ENCODE peak calls at places on chromosome 6, in six cellular contexts. I is kidney epithelial cell, F is stomach, X is thoracic aorta, Y is epithelial cell of prostate, N is NCI-H2171. V is an unnamed sample.

GRCh38 chr6:165653196-165653595 is 9.8 kb downstream of the PDE10A start:
- DNase-seq in N (no peak), X (no peak), Y (no peak), F (no peak), I (no peak), V (peak)

GRCh38 chr6:37134622-37135191 is 35.2 kb upstream of the PIM1 start:
- DNase-seq in Y (peak), N (no peak), I (peak), X (peak), F (peak), V (peak)

GRCh38 chr6:130322673-130323268 is 43.0 kb upstream of the TMEM200A start:
- DNase-seq in X (no peak), N (no peak), F (peak), I (no peak), Y (no peak), V (peak)

GRCh38 chr6:41767112-41767946 is 12.4 kb downstream of the FRS3 start:
- DNase-seq in I (no peak), X (no peak), F (peak), N (no peak), Y (no peak), V (peak)

GRCh38 chr6:90088009-90088408 is 193.7 kb downstream of the GJA10 start:
- DNase-seq in Y (peak), N (no peak), F (no peak), X (no peak), I (peak), V (peak)

GRCh38 chr6:33740204-33740608 is 6.5 kb downstream of the IP6K3 start:
- DNase-seq in Y (no peak), F (no peak), N (no peak), I (no peak), X (no peak), V (no peak)

GRCh38 chr6:170176621-170177382 is 114.1 kb downstream of the DLL1 start:
- DNase-seq in Y (no peak), X (no peak), F (no peak), I (no peak), N (peak), V (no peak)

GRCh38 chr6:126083875-126084274 is 97.5 kb downstream of the TRMT11 start:
- DNase-seq in F (no peak), Y (no peak), N (no peak), X (no peak), I (no peak), V (no peak)

GRCh38 chr6:15296735-15297134 is 50.9 kb downstream of the JARID2 start:
- DNase-seq in F (no peak), Y (no peak), X (no peak), N (no peak), I (no peak), V (no peak)

GRCh38 chr6:13327691-13328075 is 654 bp downstream of the TBC1D7 start:
- DNase-seq in N (no peak), F (no peak), I (no peak), Y (no peak), X (no peak), V (no peak)

GRCh38 chr6:39377530-39377929 is 55.0 kb upstream of the KCNK16 start:
- DNase-seq in N (peak), F (no peak), I (peak), X (no peak), Y (no peak), V (peak)

GRCh38 chr6:111986651-111987050 is 67.3 kb upstream of the CCN6 start:
- DNase-seq in Y (no peak), F (no peak), I (no peak), N (no peak), X (no peak), V (no peak)